ENCODE peak calls at places on chromosomes 13 and 19, in six cellular contexts. T is Karpas-422; X is AG09319; P is GM04503; M is activated CD4-positive, alpha-beta T cell treated with anti-CD3 and anti-CD28 coated beads for 24 hours; Q is H4. Z is an unnamed sample.

GRCh38 chr19:40627486-40628279 is 26.5 kb downstream of the LTBP4 start:
- DNase-seq in X (no peak), Q (no peak), M (no peak), P (no peak), T (no peak), Z (no peak)

GRCh38 chr13:108963846-108964600 is 334.6 kb downstream of the MYO16 start:
- DNase-seq in T (no peak), X (no peak), P (no peak), M (no peak), Q (no peak), Z (peak; percentile 39)

GRCh38 chr13:93624371-93624777 is 397.8 kb downstream of the GPC6 start:
- DNase-seq in P (no peak), T (no peak), M (no peak), X (no peak), Q (peak; percentile 15), Z (peak; percentile 61)

GRCh38 chr13:111209613-111210012 is 94.5 kb downstream of the ARHGEF7 start:
- DNase-seq in T (no peak), P (no peak), Q (no peak), X (no peak), M (no peak), Z (no peak)

GRCh38 chr13:43905435-43906031 is 25.8 kb downstream of the LACC1 start:
- DNase-seq in P (no peak), Q (peak; percentile 36), T (peak; percentile 84), X (no peak), M (no peak), Z (peak; percentile 82)

GRCh38 chr19:658916-659839 is 3.8 kb downstream of the RNF126 start:
- DNase-seq in X (no peak), T (no peak), M (no peak), Q (no peak), P (no peak), Z (no peak)

GRCh38 chr13:42337808-42338600 is 66.1 kb downstream of the AKAP11 start:
- DNase-seq in M (no peak), X (no peak), P (no peak), Q (no peak), T (no peak), Z (peak; percentile 20)

GRCh38 chr19:40502647-40503046 is 35.8 kb downstream of the SPTBN4 start:
- DNase-seq in P (no peak), Q (no peak), X (no peak), T (peak; percentile 53), M (no peak), Z (no peak)

GRCh38 chr19:33394723-33395560 is 21.4 kb downstream of the CEBPG start:
- DNase-seq in P (no peak), T (no peak), X (no peak), M (no peak), Q (no peak), Z (no peak)

GRCh38 chr19:41431426-41432386 is 4.5 kb upstream of the B3GNT8 start:
- DNase-seq in X (no peak), M (no peak), T (peak; percentile 46), Q (no peak), P (no peak), Z (peak; percentile 14)

GRCh38 chr13:35630551-35631275 is 154.2 kb upstream of the MAB21L1 start:
- DNase-seq in M (no peak), T (peak; percentile 74), X (peak; percentile 40), P (peak; percentile 22), Q (peak; percentile 41), Z (peak; percentile 57)

GRCh38 chr13:39751805-39752204 is 96.3 kb downstream of the COG6 start:
- DNase-seq in P (no peak), T (no peak), M (no peak), Q (no peak), X (no peak), Z (no peak)

GRCh38 chr19:3336680-3337523 is 29.5 kb upstream of the NFIC start:
- DNase-seq in P (no peak), T (no peak), Q (peak; percentile 91), X (no peak), M (no peak), Z (peak; percentile 75)

GRCh38 chr19:19403373-19403901 is 2.0 kb upstream of the GATAD2A start:
- DNase-seq in Q (peak; percentile 49), T (no peak), M (no peak), P (no peak), X (no peak), Z (peak; percentile 22)

GRCh38 chr13:44758595-44759221 is 182.6 kb upstream of the TSC22D1 start:
- DNase-seq in P (peak; percentile 42), M (no peak), T (no peak), X (peak; percentile 22), Q (peak; percentile 52), Z (peak; percentile 97)

GRCh38 chr13:78022164-78022877 is 103.7 kb upstream of the EDNRB start:
- DNase-seq in P (no peak), T (peak; percentile 84), M (peak; percentile 5), Q (peak; percentile 43), X (no peak), Z (peak; percentile 48)

GRCh38 chr13:112079696-112080095 is 12.7 kb downstream of the SOX1 start:
- DNase-seq in M (no peak), Q (peak; percentile 20), X (no peak), P (no peak), T (no peak), Z (no peak)

GRCh38 chr19:38293281-38293680 is 10.8 kb upstream of the C19orf33 start:
- DNase-seq in X (no peak), M (no peak), P (no peak), T (no peak), Q (no peak), Z (no peak)

GRCh38 chr19:16949496-16950023 is 60.8 kb downstream of the F2RL3 start:
- DNase-seq in X (no peak), Q (no peak), M (no peak), T (no peak), P (no peak), Z (no peak)

GRCh38 chr19:13700621-13701020 is 63.7 kb upstream of the MRI1 start:
- DNase-seq in Q (no peak), X (no peak), T (no peak), P (no peak), M (no peak), Z (no peak)

GRCh38 chr19:7904074-7905020 is 670 bp downstream of the MAP2K7 start:
- DNase-seq in X (no peak), T (peak; percentile 75), Q (no peak), P (no peak), M (peak; percentile 38), Z (peak; percentile 15)

GRCh38 chr19:709196-709964 is 645 bp downstream of the PALM start:
- DNase-seq in M (no peak), X (no peak), Q (no peak), T (no peak), P (no peak), Z (no peak)

GRCh38 chr19:55545913-55546495 is 661 bp upstream of the SBK3 start:
- DNase-seq in T (no peak), Q (no peak), P (no peak), M (no peak), X (no peak), Z (no peak)

GRCh38 chr13:42215578-42216421 is 56.2 kb upstream of the AKAP11 start:
- DNase-seq in Q (peak; percentile 22), X (peak; percentile 19), M (no peak), P (no peak), T (peak; percentile 70), Z (peak; percentile 60)

GRCh38 chr19:44644391-44645016 is 794 bp downstream of the PVR start:
- DNase-seq in T (no peak), M (peak; percentile 4), P (no peak), X (no peak), Q (peak; percentile 21), Z (peak; percentile 48)

GRCh38 chr19:38030681-38031422 is 123.8 kb downstream of the SIPA1L3 start:
- DNase-seq in M (no peak), P (no peak), T (peak; percentile 50), Q (no peak), X (no peak), Z (no peak)

Z was measured in astrocyte of the spinal cord.